ENCODE peak calls at places on chromosomes 16 and 17, in ten cellular contexts. F is heart left ventricle, H is heart right ventricle, W is OCI-LY7, N is IMR-90, P is PC-9, X is HCT116, C is ovary, U is RWPE2, J is ascending aorta. M is an unnamed sample.

GRCh38 chr16:87964049-87964448 is 12.8 kb downstream of the BANP start:
- DNase-seq in F (no peak), H (no peak), W (no peak), N (no peak), P (no peak), X (no peak), C (no peak), U (no peak), J (no peak), M (no peak)

GRCh38 chr16:66539628-66540469 is 10.1 kb downstream of the TK2 start:
- DNase-seq in F (no peak), H (no peak), W (peak), N (no peak), P (no peak), X (no peak), C (no peak), U (no peak), J (no peak), M (no peak)

GRCh38 chr16:70412385-70412784 is 26.5 kb downstream of the ST3GAL2 start:
- DNase-seq in F (no peak), H (no peak), W (no peak), N (no peak), P (no peak), X (no peak), C (no peak), U (no peak), J (no peak), M (no peak)

GRCh38 chr17:51461578-51462004 is 201.2 kb downstream of the UTP18 start:
- DNase-seq in F (peak), H (peak), W (peak), N (peak), P (peak), X (peak), C (peak), U (no peak), J (no peak), M (peak)

GRCh38 chr16:30706046-30706445 is 7.1 kb downstream of the SRCAP start:
- DNase-seq in F (no peak), H (no peak), W (no peak), N (no peak), P (no peak), X (no peak), C (no peak), U (no peak), J (no peak), M (no peak)

GRCh38 chr17:79033046-79033616 is 9.2 kb downstream of the C1QTNF1 start:
- DNase-seq in F (no peak), H (no peak), W (no peak), N (no peak), P (no peak), X (no peak), C (no peak), U (no peak), J (peak), M (no peak)

GRCh38 chr17:30095507-30096244 is 20.9 kb upstream of the NSRP1 start:
- DNase-seq in F (no peak), H (no peak), W (peak), N (peak), P (peak), X (peak), C (no peak), U (no peak), J (no peak), M (peak)

GRCh38 chr17:6079155-6079554 is 9.0 kb downstream of the WSCD1 start:
- DNase-seq in F (no peak), H (no peak), W (no peak), N (no peak), P (no peak), X (no peak), C (no peak), U (no peak), J (no peak), M (no peak)

GRCh38 chr17:36864230-36864629 is 73.0 kb upstream of the LHX1 start:
- DNase-seq in F (no peak), H (no peak), W (no peak), N (no peak), P (no peak), X (no peak), C (no peak), U (no peak), J (no peak), M (no peak)

GRCh38 chr16:54164789-54165173 is 121.8 kb downstream of the IRX3 start:
- DNase-seq in F (no peak), H (no peak), W (no peak), N (no peak), P (no peak), X (no peak), C (no peak), U (no peak), J (no peak), M (no peak)

GRCh38 chr16:2235695-2236361 is 416 bp upstream of the DNASE1L2 start:
- DNase-seq in F (no peak), H (no peak), W (no peak), N (no peak), P (no peak), X (no peak), C (no peak), U (no peak), J (no peak), M (no peak)

GRCh38 chr16:835373-835772 is 34.8 kb upstream of the GNG13 start:
- DNase-seq in F (no peak), H (no peak), W (no peak), N (no peak), P (no peak), X (no peak), C (no peak), U (peak), J (no peak), M (no peak)

GRCh38 chr16:2930236-2930635 is 18.5 kb downstream of the FLYWCH1 start:
- DNase-seq in F (no peak), H (no peak), W (no peak), N (no peak), P (no peak), X (no peak), C (no peak), U (no peak), J (no peak), M (no peak)

DNA sequence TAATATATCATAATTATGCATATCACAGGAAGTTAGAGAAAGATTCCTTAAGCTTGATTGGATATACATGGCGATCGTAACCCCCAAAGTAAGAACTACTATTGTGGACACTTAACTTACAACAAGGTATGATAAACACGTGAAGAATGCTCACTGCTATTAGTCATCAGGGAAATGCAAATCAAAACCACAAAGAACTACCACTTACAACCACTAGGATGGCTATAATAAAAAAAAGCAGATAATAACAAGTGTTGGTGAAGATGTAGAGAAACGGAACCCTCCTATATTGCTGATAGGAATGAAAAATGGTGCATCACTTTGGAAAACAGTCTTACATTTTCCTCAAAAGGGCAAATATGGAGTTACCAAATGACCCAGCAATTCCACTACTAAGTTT is 265.9 kb downstream of the SLC39A11 start:
- DNase-seq in F (no peak), H (no peak), W (no peak), N (peak), P (no peak), X (peak), C (no peak), U (no peak), J (no peak), M (peak)
- TF ChIP-seq CTCF in F (no peak), H (no peak), W (no peak), N (peak), P (peak), X (peak), C (no peak), U (no peak), J (no peak), M (peak)

GRCh38 chr16:85323230-85323960 is 211.1 kb upstream of the CIBAR2 start:
- DNase-seq in F (no peak), H (no peak), W (no peak), N (no peak), P (no peak), X (no peak), C (no peak), U (no peak), J (no peak), M (no peak)
- H3K27ac ChIP-seq in F (peak), H (peak), W (no peak), N (no peak), P (no peak), X (no peak), C (no peak), U (no peak), J (peak), M (no peak)

DNA sequence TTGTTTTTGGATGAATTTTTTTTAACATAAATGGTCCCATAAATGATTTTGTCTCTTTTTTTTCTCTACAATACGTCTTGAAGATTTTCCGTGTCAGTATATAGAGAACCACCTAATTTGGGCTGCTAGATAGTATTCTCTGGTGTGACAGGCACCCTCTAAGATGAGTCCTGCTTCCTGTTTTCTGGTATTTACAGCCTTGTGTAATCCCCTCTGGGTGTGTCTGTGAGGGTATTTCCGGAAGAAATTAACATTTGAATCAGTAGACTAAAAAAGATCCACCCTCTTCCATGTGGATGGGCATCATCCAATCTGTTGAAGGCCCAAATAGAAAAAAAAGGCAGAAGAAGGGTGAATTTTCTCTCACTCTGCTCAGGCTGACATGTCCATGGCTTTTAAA is 119.7 kb upstream of the RBBP6 start:
- DNase-seq in F (no peak), H (no peak), W (peak), N (no peak), P (no peak), X (no peak), C (no peak), U (no peak), J (no peak), M (no peak)
- TF ChIP-seq CTCF in F (no peak), H (no peak), W (no peak), N (no peak), P (no peak), X (no peak), C (no peak), U (no peak), J (no peak), M (no peak)

GRCh38 chr17:39158623-39159022 is 7.2 kb upstream of the PLXDC1 start:
- DNase-seq in F (no peak), H (no peak), W (no peak), N (no peak), P (no peak), X (no peak), C (no peak), U (no peak), J (no peak), M (no peak)

GRCh38 chr17:39164675-39165143 is 1.3 kb downstream of the ARL5C start:
- DNase-seq in F (peak), H (peak), W (peak), N (peak), P (peak), X (peak), C (peak), U (no peak), J (peak), M (peak)

GRCh38 chr17:39165844-39166349 is at the start of gene ARL5C:
- DNase-seq in F (no peak), H (no peak), W (no peak), N (no peak), P (no peak), X (no peak), C (no peak), U (no peak), J (no peak), M (no peak)

GRCh38 chr17:39165178-39165843 is 650 bp downstream of the ARL5C start:
- DNase-seq in F (no peak), H (no peak), W (no peak), N (no peak), P (no peak), X (no peak), C (no peak), U (no peak), J (no peak), M (no peak)

GRCh38 chr17:39161967-39162366 is 4.0 kb downstream of the ARL5C start:
- DNase-seq in F (no peak), H (no peak), W (peak), N (no peak), P (no peak), X (no peak), C (no peak), U (no peak), J (no peak), M (no peak)
- H3K27ac ChIP-seq in F (no peak), H (no peak), W (no peak), N (no peak), P (no peak), X (no peak), C (no peak), U (no peak), J (no peak), M (no peak)

DNA sequence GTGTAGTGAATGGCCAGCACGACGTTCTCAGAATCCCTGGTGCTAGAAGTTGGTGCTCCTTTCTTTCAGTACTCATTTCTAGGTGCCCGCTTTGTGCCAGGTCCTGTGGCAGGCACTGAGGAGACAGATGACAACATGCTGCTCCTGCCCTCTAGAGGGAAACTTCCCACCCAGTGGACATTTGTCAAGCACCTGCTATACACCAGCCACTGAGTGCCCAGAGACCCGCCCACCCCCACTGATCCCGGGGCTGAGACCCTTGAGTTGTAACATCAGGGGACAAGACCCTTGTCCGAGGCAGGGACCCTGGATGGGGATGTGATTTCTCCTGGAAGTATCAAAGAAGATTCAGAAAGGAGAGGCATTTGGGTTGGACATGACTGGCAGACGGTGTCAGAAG is 25.1 kb downstream of the UNC13D start:
- DNase-seq in F (no peak), H (no peak), W (no peak), N (no peak), P (no peak), X (no peak), C (no peak), U (no peak), J (no peak), M (no peak)
- TF ChIP-seq CTCF in F (no peak), H (no peak), W (no peak), N (no peak), P (no peak), X (no peak), C (no peak), U (peak), J (no peak), M (peak)

DNA sequence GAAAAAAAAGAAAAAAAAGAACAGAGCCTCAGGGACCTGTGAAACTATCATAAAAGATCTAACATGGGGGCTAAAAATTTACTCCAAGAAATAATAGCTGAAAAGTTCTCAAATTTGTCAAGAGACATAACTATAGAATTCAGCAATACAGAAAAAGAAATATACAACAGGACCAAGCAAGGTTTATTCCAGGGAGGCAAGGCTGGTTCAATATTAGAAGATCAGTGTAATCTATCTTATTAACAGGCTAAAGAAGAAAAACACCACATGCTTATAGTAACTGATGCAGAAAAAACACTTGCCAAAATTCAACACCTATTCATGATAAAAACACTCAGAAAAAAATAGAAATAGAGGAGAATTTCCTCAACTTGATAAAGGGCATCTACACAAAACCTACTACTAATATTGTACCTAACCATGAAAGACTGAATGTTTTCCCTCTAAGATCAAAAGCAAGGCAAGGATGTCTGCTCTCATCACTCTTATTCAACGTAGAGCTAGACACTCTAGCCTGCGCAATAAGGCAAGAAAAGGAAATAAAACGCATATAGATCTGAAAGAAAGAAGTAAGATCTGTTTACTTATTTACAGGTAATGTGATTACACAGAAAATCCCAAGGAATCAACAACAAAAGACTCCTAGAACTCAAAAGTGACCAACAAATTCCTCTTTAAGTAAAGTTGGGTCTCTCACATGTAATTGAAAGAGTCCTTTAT is 1.2 kb upstream of the ACSM3 start:
- DNase-seq in F (no peak), H (no peak), W (no peak), N (no peak), P (no peak), X (no peak), C (no peak), U (no peak), J (no peak), M (no peak)
- H3K27ac ChIP-seq in F (no peak), H (no peak), W (no peak), N (no peak), P (no peak), X (no peak), C (peak), U (no peak), J (no peak), M (no peak)

GRCh38 chr17:65231086-65231485 is 93.9 kb downstream of the RGS9 start:
- DNase-seq in F (no peak), H (no peak), W (peak), N (no peak), P (no peak), X (peak), C (no peak), U (no peak), J (no peak), M (no peak)
- TF ChIP-seq CTCF in F (no peak), H (no peak), W (no peak), N (no peak), P (no peak), X (peak), C (no peak), U (no peak), J (no peak), M (no peak)

DNA sequence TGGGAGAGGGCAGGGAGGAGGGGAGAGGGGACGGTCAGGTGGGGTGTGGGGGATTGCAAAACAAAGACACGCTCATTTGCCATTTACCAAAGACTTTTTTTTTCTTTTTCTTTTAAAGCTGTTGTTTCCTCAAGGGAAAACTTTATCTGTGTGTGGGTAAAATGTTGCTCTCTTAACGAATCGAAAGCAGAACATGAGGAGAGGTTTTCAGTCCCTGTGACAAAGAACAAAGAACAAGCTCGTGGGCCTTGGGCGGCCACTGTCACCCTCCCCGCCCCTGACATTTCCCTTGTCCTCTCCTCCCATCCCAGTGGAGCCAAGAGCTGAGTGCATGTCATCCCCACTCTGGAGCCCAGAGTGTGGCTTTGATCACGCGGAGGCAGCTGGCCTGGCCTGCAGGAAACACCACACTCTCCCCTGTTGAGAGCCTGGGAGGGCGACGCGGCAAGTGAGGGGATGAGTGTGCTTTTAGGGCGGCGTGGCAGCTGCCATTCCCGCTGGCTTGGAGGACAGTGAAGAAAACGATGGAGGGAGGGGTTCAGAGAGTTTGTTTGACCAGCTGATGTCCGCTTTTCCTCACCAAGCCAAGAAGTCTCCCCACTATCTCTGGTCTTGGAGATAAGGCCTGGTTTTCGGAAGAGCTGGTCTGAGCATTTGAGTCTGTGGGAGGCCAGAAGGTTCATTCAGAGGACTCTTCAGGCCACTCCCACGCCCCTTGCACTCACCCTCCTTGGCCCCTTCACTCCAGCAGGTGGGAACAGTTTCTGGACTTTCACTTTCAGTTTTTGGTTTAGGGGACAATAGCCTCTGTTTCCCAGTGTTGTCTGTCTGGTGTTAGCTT is 11.4 kb downstream of the CCR7 start:
- DNase-seq in F (peak), H (peak), W (peak), N (peak), P (no peak), X (no peak), C (peak), U (peak), J (peak), M (no peak)
- H3K27ac ChIP-seq in F (peak), H (peak), W (peak), N (peak), P (no peak), X (no peak), C (peak), U (no peak), J (peak), M (no peak)

GRCh38 chr17:48672340-48672739 is 46.2 kb upstream of the HOXB9 start:
- DNase-seq in F (no peak), H (no peak), W (no peak), N (no peak), P (no peak), X (no peak), C (no peak), U (no peak), J (no peak), M (no peak)
- TF ChIP-seq CTCF in F (no peak), H (no peak), W (no peak), N (no peak), P (no peak), X (no peak), C (no peak), U (no peak), J (no peak), M (no peak)

M was measured in foreskin keratinocyte.